ENCODE peak calls at places on chromosome 19, in eight cellular contexts. J, G, B, H, F, A, K and X are unnamed samples.

GRCh38 chr19:19514215-19514633 is 1.1 kb downstream of the TSSK6 start:
- DNase-seq in F (peak; percentile 58), B (peak; percentile 14), K (no peak), A (no peak), J (no peak), G (peak; percentile 84), H (no peak), X (no peak)

GRCh38 chr19:7294571-7295212 is 478 bp upstream of the INSR start:
- DNase-seq in F (peak; percentile 49), K (peak; percentile 74), G (peak; percentile 89), H (peak; percentile 33), B (no peak), J (peak; percentile 20), A (peak; percentile 23), X (peak; percentile 87)

GRCh38 chr19:11169896-11170678 is 14.5 kb upstream of the SPC24 start:
- DNase-seq in K (no peak), A (no peak), H (peak; percentile 60), G (no peak), B (no peak), F (no peak), J (no peak), X (no peak)

GRCh38 chr19:34598217-34599155 is 78.5 kb downstream of the SCGB2B2 start:
- DNase-seq in F (no peak), H (no peak), B (no peak), G (no peak), J (no peak), K (no peak), A (no peak), X (no peak)

GRCh38 chr19:53002479-53002878 is 11.2 kb upstream of the ERVV-1 start:
- DNase-seq in J (no peak), K (no peak), H (no peak), A (no peak), G (no peak), B (no peak), F (no peak), X (no peak)

GRCh38 chr19:7772752-7773291 is 9.8 kb downstream of the CLEC4M start:
- DNase-seq in J (no peak), H (no peak), F (no peak), K (no peak), A (no peak), B (no peak), G (no peak), X (peak; percentile 81)

GRCh38 chr19:2207991-2208860 is 27.9 kb downstream of the PLEKHJ1 start:
- DNase-seq in F (peak; percentile 81), J (peak; percentile 74), H (peak; percentile 86), G (no peak), B (peak; percentile 78), K (peak; percentile 48), A (peak; percentile 12), X (peak; percentile 51)

GRCh38 chr19:1307320-1307719 is 21.6 kb downstream of the EFNA2 start:
- DNase-seq in H (no peak), J (no peak), G (no peak), K (no peak), F (no peak), A (no peak), B (no peak), X (no peak)

GRCh38 chr19:33740811-33741396 is 55.8 kb upstream of the KCTD15 start:
- DNase-seq in A (no peak), B (peak; percentile 32), J (no peak), G (no peak), K (no peak), F (peak; percentile 39), H (peak; percentile 11), X (peak; percentile 38)

GRCh38 chr19:39142655-39143054 is 17.1 kb downstream of the PAK4 start:
- DNase-seq in H (no peak), F (no peak), B (no peak), J (no peak), G (no peak), A (no peak), K (no peak), X (no peak)

GRCh38 chr19:17282488-17283256 is 971 bp downstream of the ANKLE1 start:
- DNase-seq in K (peak; percentile 93), J (peak; percentile 82), F (peak; percentile 68), A (no peak), H (peak; percentile 66), B (peak; percentile 61), G (peak; percentile 89), X (peak; percentile 95)
- H3K4me3 ChIP-seq in K (peak overlapping the region; percentile 37), J (peak overlapping the region; percentile 50), F (peak overlapping the region; percentile 58), A (peak overlapping the region; percentile 68), H (peak overlapping the region; percentile 41), B (peak overlapping the region; percentile 35), G (peak overlapping the region; percentile 25), X (peak overlapping the region; percentile 82)

GRCh38 chr19:58497634-58498170 is 14.1 kb downstream of the SLC27A5 start:
- DNase-seq in K (no peak), J (no peak), H (no peak), A (no peak), G (no peak), B (no peak), F (no peak), X (no peak)

GRCh38 chr19:58500242-58500641 is 11.6 kb downstream of the SLC27A5 start:
- DNase-seq in B (no peak), A (no peak), F (no peak), K (no peak), J (no peak), H (no peak), G (no peak), X (no peak)

GRCh38 chr19:58498316-58499020 is 13.3 kb downstream of the SLC27A5 start:
- DNase-seq in K (no peak), A (no peak), G (peak; percentile 67), B (no peak), F (no peak), H (no peak), J (no peak), X (peak; percentile 14)

GRCh38 chr19:58499021-58499927 is 12.5 kb downstream of the SLC27A5 start:
- DNase-seq in H (peak; percentile 99), G (peak; percentile 100), F (peak; percentile 98), A (peak; percentile 99), J (peak; percentile 97), K (peak; percentile 99), B (peak; percentile 99), X (peak; percentile 100)
- TF ChIP-seq CTCF in H (peak; percentile 28), G (peak; percentile 11), F (peak; percentile 51), A (peak; percentile 13), J (no peak), K (no peak), B (peak; percentile 66), X (peak; percentile 20)

GRCh38 chr19:43467276-43467675 is 1.9 kb upstream of the LYPD3 start:
- DNase-seq in A (no peak), F (no peak), K (no peak), B (no peak), H (no peak), G (no peak), J (no peak), X (no peak)

GRCh38 chr19:43463381-43464088 is 1.9 kb downstream of the LYPD3 start:
- DNase-seq in A (peak; percentile 98), J (peak; percentile 99), H (peak; percentile 89), K (peak; percentile 99), F (peak; percentile 84), B (peak; percentile 91), G (peak; percentile 99), X (peak; percentile 97)

GRCh38 chr19:43464089-43464775 is 1.2 kb downstream of the LYPD3 start:
- DNase-seq in G (peak; percentile 81), F (no peak), K (peak; percentile 74), B (no peak), A (peak; percentile 48), H (no peak), J (peak; percentile 81), X (no peak)

GRCh38 chr19:43466793-43467192 is 1.4 kb upstream of the LYPD3 start:
- DNase-seq in G (no peak), J (no peak), K (no peak), A (no peak), H (no peak), F (no peak), B (no peak), X (no peak)

DNA sequence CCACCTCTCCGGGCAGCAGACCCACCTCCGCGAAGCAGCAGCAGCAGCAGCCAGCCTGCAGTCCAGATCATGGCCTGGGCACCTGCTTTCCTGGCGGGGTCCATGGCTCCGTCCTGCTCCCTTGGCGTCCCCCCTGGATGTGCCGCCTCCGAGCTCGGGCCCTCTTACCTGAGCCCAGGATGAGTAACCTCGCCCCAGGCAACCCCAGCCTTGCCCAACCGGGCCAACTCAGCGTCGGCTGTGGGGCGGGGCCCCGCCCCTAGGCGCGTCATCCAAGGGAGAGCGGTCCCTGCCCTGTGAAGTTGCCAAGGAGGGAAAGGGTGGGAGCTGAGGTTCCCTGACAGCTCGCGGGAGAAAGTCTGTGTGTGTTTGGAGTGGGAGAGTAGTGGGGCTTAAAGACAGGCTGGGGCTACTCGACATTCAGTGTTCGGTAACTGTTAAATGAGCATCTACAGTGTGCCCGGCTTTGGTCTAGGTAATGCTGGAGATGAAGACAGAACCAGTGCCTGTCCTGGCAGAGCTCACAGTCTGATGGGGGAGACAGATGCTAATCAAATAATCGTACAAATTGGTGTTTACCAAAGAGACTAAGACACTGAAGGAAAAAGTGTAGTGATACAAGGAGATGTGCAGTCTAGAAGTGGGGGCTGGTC is at the start of gene LYPD3:
- DNase-seq in J (no peak), B (no peak), F (peak; percentile 35), K (peak; percentile 49), A (no peak), H (peak; percentile 61), G (no peak), X (no peak)
- H3K4me3 ChIP-seq in J (peak within 1 kb of the TSS; percentile 80), B (no peak within 1 kb of the TSS), F (peak within 1 kb of the TSS; percentile 72), K (peak within 1 kb of the TSS; percentile 57), A (peak within 1 kb of the TSS; percentile 87), H (peak within 1 kb of the TSS; percentile 83), G (peak within 1 kb of the TSS; percentile 82), X (peak within 1 kb of the TSS; percentile 73)

GRCh38 chr19:13154241-13154778 is 4.1 kb downstream of the IER2 start:
- DNase-seq in F (peak; percentile 96), K (peak; percentile 89), B (peak; percentile 90), H (peak; percentile 96), G (peak; percentile 98), A (peak; percentile 93), J (peak; percentile 85), X (peak; percentile 85)

GRCh38 chr19:13152356-13152853 is 2.2 kb downstream of the IER2 start:
- DNase-seq in B (no peak), H (no peak), A (no peak), K (no peak), J (no peak), G (no peak), F (no peak), X (no peak)

GRCh38 chr19:13151605-13152355 is 1.6 kb downstream of the IER2 start:
- DNase-seq in A (peak; percentile 89), B (peak; percentile 97), J (peak; percentile 96), G (peak; percentile 98), F (peak; percentile 97), H (peak; percentile 96), K (peak; percentile 99), X (peak; percentile 98)

GRCh38 chr19:13153627-13154240 is 3.5 kb downstream of the IER2 start:
- DNase-seq in G (peak; percentile 70), H (no peak), F (peak; percentile 44), B (no peak), J (peak; percentile 44), A (no peak), K (peak; percentile 44), X (peak; percentile 68)

GRCh38 chr19:13152854-13153626 is 2.8 kb downstream of the IER2 start:
- DNase-seq in K (peak; percentile 97), G (peak; percentile 97), A (peak; percentile 87), F (peak; percentile 96), B (peak; percentile 94), H (peak; percentile 95), J (peak; percentile 97), X (peak; percentile 97)
- TF ChIP-seq CTCF in K (no peak), G (peak; percentile 24), A (no peak), F (no peak), B (no peak), H (peak; percentile 4), J (no peak), X (no peak)